ENCODE peak calls at places on chromosome 18, in ten cellular contexts. One of them, this sample, is unnamed.

GRCh38 chr18:323253-323622 is 55.4 kb upstream of the THOC1 start:
- DNase-seq in T-cell: no peak
- DNase-seq in chondrocyte: no peak
- DNase-seq in HFFc6: peak
- DNase-seq in activated CD8-positive, alpha-beta memory T cell treated with anti-CD3 and anti-CD28 coated beads for 48 hours: no peak
- DNase-seq in NCI-H446 treated with DMSO at 0.1 percent for 48 hours: no peak
- DNase-seq in astrocyte of the hippocampus: peak
- DNase-seq in fibroblast of pulmonary artery: peak
- DNase-seq in AG10803: peak
- DNase-seq in stimulated activated CD4-positive, alpha-beta T cell treated with anti-CD3 and anti-CD28 coated beads, Interleukin-1b, Interleukin-23, amount 100 ng/mL, for 4 hours: no peak
- DNase-seq in this sample: no peak

GRCh38 chr18:77271720-77272481 is 22.3 kb downstream of the GALR1 start:
- DNase-seq in T-cell: no peak
- DNase-seq in chondrocyte: no peak
- DNase-seq in HFFc6: peak
- DNase-seq in activated CD8-positive, alpha-beta memory T cell treated with anti-CD3 and anti-CD28 coated beads for 48 hours: no peak
- DNase-seq in NCI-H446 treated with DMSO at 0.1 percent for 48 hours: no peak
- DNase-seq in astrocyte of the hippocampus: peak
- DNase-seq in fibroblast of pulmonary artery: peak
- DNase-seq in AG10803: peak
- DNase-seq in stimulated activated CD4-positive, alpha-beta T cell treated with anti-CD3 and anti-CD28 coated beads, Interleukin-1b, Interleukin-23, amount 100 ng/mL, for 4 hours: no peak
- DNase-seq in this sample: no peak

GRCh38 chr18:79797518-79798345 is at the start of gene KCNG2:
- DNase-seq in T-cell: peak
- DNase-seq in chondrocyte: peak
- DNase-seq in HFFc6: no peak
- DNase-seq in activated CD8-positive, alpha-beta memory T cell treated with anti-CD3 and anti-CD28 coated beads for 48 hours: no peak
- DNase-seq in NCI-H446 treated with DMSO at 0.1 percent for 48 hours: no peak
- DNase-seq in astrocyte of the hippocampus: peak
- DNase-seq in fibroblast of pulmonary artery: peak
- DNase-seq in AG10803: no peak
- DNase-seq in stimulated activated CD4-positive, alpha-beta T cell treated with anti-CD3 and anti-CD28 coated beads, Interleukin-1b, Interleukin-23, amount 100 ng/mL, for 4 hours: no peak
- DNase-seq in this sample: no peak

GRCh38 chr18:250685-251084 is 17.2 kb downstream of the THOC1 start:
- DNase-seq in T-cell: no peak
- DNase-seq in chondrocyte: no peak
- DNase-seq in HFFc6: peak
- DNase-seq in activated CD8-positive, alpha-beta memory T cell treated with anti-CD3 and anti-CD28 coated beads for 48 hours: no peak
- DNase-seq in NCI-H446 treated with DMSO at 0.1 percent for 48 hours: no peak
- DNase-seq in astrocyte of the hippocampus: no peak
- DNase-seq in fibroblast of pulmonary artery: peak
- DNase-seq in AG10803: peak
- DNase-seq in stimulated activated CD4-positive, alpha-beta T cell treated with anti-CD3 and anti-CD28 coated beads, Interleukin-1b, Interleukin-23, amount 100 ng/mL, for 4 hours: no peak
- DNase-seq in this sample: no peak

GRCh38 chr18:29164993-29165599 is 988.2 kb upstream of the CDH2 start:
- DNase-seq in T-cell: no peak
- DNase-seq in chondrocyte: no peak
- DNase-seq in HFFc6: peak
- DNase-seq in activated CD8-positive, alpha-beta memory T cell treated with anti-CD3 and anti-CD28 coated beads for 48 hours: no peak
- DNase-seq in NCI-H446 treated with DMSO at 0.1 percent for 48 hours: no peak
- DNase-seq in astrocyte of the hippocampus: peak
- DNase-seq in fibroblast of pulmonary artery: peak
- DNase-seq in AG10803: peak
- DNase-seq in stimulated activated CD4-positive, alpha-beta T cell treated with anti-CD3 and anti-CD28 coated beads, Interleukin-1b, Interleukin-23, amount 100 ng/mL, for 4 hours: no peak
- DNase-seq in this sample: no peak

GRCh38 chr18:2881490-2882195 is 34.8 kb downstream of the EMILIN2 start:
- DNase-seq in T-cell: peak
- DNase-seq in chondrocyte: no peak
- DNase-seq in HFFc6: peak
- DNase-seq in activated CD8-positive, alpha-beta memory T cell treated with anti-CD3 and anti-CD28 coated beads for 48 hours: no peak
- DNase-seq in NCI-H446 treated with DMSO at 0.1 percent for 48 hours: no peak
- DNase-seq in astrocyte of the hippocampus: peak
- DNase-seq in fibroblast of pulmonary artery: peak
- DNase-seq in AG10803: peak
- DNase-seq in stimulated activated CD4-positive, alpha-beta T cell treated with anti-CD3 and anti-CD28 coated beads, Interleukin-1b, Interleukin-23, amount 100 ng/mL, for 4 hours: no peak
- DNase-seq in this sample: no peak

GRCh38 chr18:47175283-47175894 is 775 bp downstream of the IER3IP1 start:
- DNase-seq in T-cell: no peak
- DNase-seq in chondrocyte: no peak
- DNase-seq in HFFc6: no peak
- DNase-seq in activated CD8-positive, alpha-beta memory T cell treated with anti-CD3 and anti-CD28 coated beads for 48 hours: no peak
- DNase-seq in NCI-H446 treated with DMSO at 0.1 percent for 48 hours: no peak
- DNase-seq in astrocyte of the hippocampus: no peak
- DNase-seq in fibroblast of pulmonary artery: peak
- DNase-seq in AG10803: no peak
- DNase-seq in stimulated activated CD4-positive, alpha-beta T cell treated with anti-CD3 and anti-CD28 coated beads, Interleukin-1b, Interleukin-23, amount 100 ng/mL, for 4 hours: no peak
- DNase-seq in this sample: peak

GRCh38 chr18:10140928-10141327 is 227.1 kb downstream of the VAPA start:
- DNase-seq in T-cell: no peak
- DNase-seq in chondrocyte: no peak
- DNase-seq in HFFc6: peak
- DNase-seq in activated CD8-positive, alpha-beta memory T cell treated with anti-CD3 and anti-CD28 coated beads for 48 hours: no peak
- DNase-seq in NCI-H446 treated with DMSO at 0.1 percent for 48 hours: no peak
- DNase-seq in astrocyte of the hippocampus: peak
- DNase-seq in fibroblast of pulmonary artery: no peak
- DNase-seq in AG10803: peak
- DNase-seq in stimulated activated CD4-positive, alpha-beta T cell treated with anti-CD3 and anti-CD28 coated beads, Interleukin-1b, Interleukin-23, amount 100 ng/mL, for 4 hours: no peak
- DNase-seq in this sample: peak

GRCh38 chr18:3481696-3482210 is 31.8 kb downstream of the TGIF1 start:
- DNase-seq in T-cell: peak
- DNase-seq in chondrocyte: no peak
- DNase-seq in HFFc6: no peak
- DNase-seq in activated CD8-positive, alpha-beta memory T cell treated with anti-CD3 and anti-CD28 coated beads for 48 hours: no peak
- DNase-seq in NCI-H446 treated with DMSO at 0.1 percent for 48 hours: no peak
- DNase-seq in astrocyte of the hippocampus: no peak
- DNase-seq in fibroblast of pulmonary artery: peak
- DNase-seq in AG10803: peak
- DNase-seq in stimulated activated CD4-positive, alpha-beta T cell treated with anti-CD3 and anti-CD28 coated beads, Interleukin-1b, Interleukin-23, amount 100 ng/mL, for 4 hours: peak
- DNase-seq in this sample: peak

GRCh38 chr18:73980289-73980979 is 167.2 kb downstream of the FBXO15 start:
- DNase-seq in T-cell: no peak
- DNase-seq in chondrocyte: no peak
- DNase-seq in HFFc6: no peak
- DNase-seq in activated CD8-positive, alpha-beta memory T cell treated with anti-CD3 and anti-CD28 coated beads for 48 hours: no peak
- DNase-seq in NCI-H446 treated with DMSO at 0.1 percent for 48 hours: no peak
- DNase-seq in astrocyte of the hippocampus: peak
- DNase-seq in fibroblast of pulmonary artery: peak
- DNase-seq in AG10803: peak
- DNase-seq in stimulated activated CD4-positive, alpha-beta T cell treated with anti-CD3 and anti-CD28 coated beads, Interleukin-1b, Interleukin-23, amount 100 ng/mL, for 4 hours: no peak
- DNase-seq in this sample: peak